ENCODE peak calls at places on chromosomes 4 and X, in five cellular contexts. W, G, Z, N and I are unnamed samples.

GRCh38 chrX:11577603-11578002 is 88.1 kb downstream of the ARHGAP6 start:
- DNase-seq in W (no peak), G (no peak), Z (no peak), N (no peak), I (no peak)

GRCh38 chr4:89539797-89540711 is 232.5 kb upstream of the GPRIN3 start:
- DNase-seq in W (peak), G (no peak), Z (no peak), N (no peak), I (no peak)

GRCh38 chr4:82519072-82519471 is 42.7 kb downstream of the TMEM150C start:
- DNase-seq in W (no peak), G (peak), Z (no peak), N (peak), I (no peak)

GRCh38 chrX:15465347-15465746 is 27.8 kb downstream of the PIR start:
- DNase-seq in W (peak), G (no peak), Z (peak), N (no peak), I (peak)

GRCh38 chr4:146445198-146446150 is 76.3 kb downstream of the SLC10A7 start:
- DNase-seq in W (no peak), G (no peak), Z (no peak), N (no peak), I (no peak)

GRCh38 chr4:173420324-173420752 is 21.4 kb upstream of the SCRG1 start:
- DNase-seq in W (peak), G (no peak), Z (peak), N (peak), I (peak)

GRCh38 chr4:128653514-128654420 is 155.7 kb upstream of the JADE1 start:
- DNase-seq in W (peak), G (peak), Z (no peak), N (no peak), I (no peak)

GRCh38 chr4:137648531-137648930 is 116.2 kb upstream of the PCDH18 start:
- DNase-seq in W (no peak), G (no peak), Z (no peak), N (no peak), I (no peak)

GRCh38 chr4:44927361-44928061 is 201.2 kb upstream of the GNPDA2 start:
- DNase-seq in W (peak), G (peak), Z (peak), N (peak), I (peak)

GRCh38 chrX:142637206-142637605 is 388.5 kb upstream of the SPANXN4 start:
- DNase-seq in W (no peak), G (no peak), Z (no peak), N (peak), I (no peak)

GRCh38 chrX:2794336-2794735 is 34.4 kb upstream of the GYG2 start:
- DNase-seq in W (no peak), G (no peak), Z (no peak), N (no peak), I (no peak)

GRCh38 chr4:187617117-187617516 is 378.5 kb upstream of the ZFP42 start:
- DNase-seq in W (peak), G (no peak), Z (no peak), N (no peak), I (no peak)

GRCh38 chr4:86544313-86544966 is 49.7 kb upstream of the PTPN13 start:
- DNase-seq in W (no peak), G (no peak), Z (no peak), N (no peak), I (no peak)

GRCh38 chrX:110173192-110174175 is 144.4 kb downstream of the AMMECR1 start:
- DNase-seq in W (peak), G (no peak), Z (no peak), N (peak), I (no peak)

GRCh38 chr4:184536070-184536880 is 61.9 kb upstream of the IRF2 start:
- DNase-seq in W (peak), G (no peak), Z (no peak), N (peak), I (no peak)

GRCh38 chr4:30402276-30402675 is 317.9 kb upstream of the PCDH7 start:
- DNase-seq in W (no peak), G (no peak), Z (no peak), N (no peak), I (no peak)

GRCh38 chrX:16786791-16787735 is 797 bp downstream of the TXLNG start:
- DNase-seq in W (peak), G (peak), Z (peak), N (peak), I (peak)

GRCh38 chr4:76980280-76980679 is 30.7 kb downstream of the SEPTIN11 start:
- DNase-seq in W (no peak), G (no peak), Z (no peak), N (no peak), I (no peak)

GRCh38 chr4:152936446-152937279 is 540 bp downstream of the FHDC1 start:
- DNase-seq in W (peak), G (peak), Z (peak), N (peak), I (no peak)

GRCh38 chr4:139740531-139741041 is 75.0 kb downstream of the MGST2 start:
- DNase-seq in W (peak), G (peak), Z (peak), N (peak), I (no peak)

GRCh38 chr4:119106036-119107000 is 29.3 kb upstream of the MYOZ2 start:
- DNase-seq in W (peak), G (no peak), Z (no peak), N (peak), I (no peak)

GRCh38 chr4:124321370-124321769 is 391.2 kb downstream of the ANKRD50 start:
- DNase-seq in W (peak), G (no peak), Z (no peak), N (peak), I (no peak)

GRCh38 chrX:110181459-110182137 is 136.3 kb downstream of the AMMECR1 start:
- DNase-seq in W (no peak), G (no peak), Z (no peak), N (peak), I (no peak)

GRCh38 chr4:48641401-48641800 is 138.7 kb downstream of the FRYL start:
- DNase-seq in W (no peak), G (no peak), Z (no peak), N (no peak), I (no peak)

GRCh38 chr4:122873752-122874151 is 47.1 kb downstream of the FGF2 start:
- DNase-seq in W (peak), G (peak), Z (no peak), N (peak), I (no peak)

GRCh38 chrX:73831500-73831899 is 268.5 kb downstream of the CHIC1 start:
- DNase-seq in W (no peak), G (no peak), Z (no peak), N (no peak), I (no peak)

GRCh38 chr4:87977521-87978278 is 2.2 kb downstream of the SPP1 start:
- DNase-seq in W (no peak), G (no peak), Z (no peak), N (no peak), I (no peak)

GRCh38 chr4:95627004-95627403 is 78.2 kb upstream of the UNC5C start:
- DNase-seq in W (no peak), G (no peak), Z (no peak), N (peak), I (no peak)

GRCh38 chrX:131402124-131402811 is 113.2 kb upstream of the IGSF1 start:
- DNase-seq in W (no peak), G (no peak), Z (no peak), N (no peak), I (no peak)

GRCh38 chr4:13159041-13159620 is 325.0 kb downstream of the RAB28 start:
- DNase-seq in W (peak), G (no peak), Z (no peak), N (peak), I (no peak)

GRCh38 chrX:109270580-109271484 is 211.1 kb downstream of the GUCY2F start:
- DNase-seq in W (peak), G (no peak), Z (no peak), N (no peak), I (peak)

GRCh38 chr4:575281-576141 is 584 bp downstream of the TMEM271 start:
- DNase-seq in W (peak), G (peak), Z (peak), N (no peak), I (no peak)

GRCh38 chr4:76339364-76339763 is 32.8 kb downstream of the STBD1 start:
- DNase-seq in W (peak), G (no peak), Z (no peak), N (no peak), I (no peak)

GRCh38 chr4:78937837-78938236 is 1.4 kb downstream of the PAQR3 start:
- DNase-seq in W (peak), G (no peak), Z (no peak), N (peak), I (no peak)

GRCh38 chr4:95949136-95949765 is 109.4 kb downstream of the PDHA2 start:
- DNase-seq in W (no peak), G (peak), Z (no peak), N (no peak), I (no peak)

GRCh38 chr4:172813359-172813923 is 355.2 kb upstream of the GALNT7 start:
- DNase-seq in W (no peak), G (no peak), Z (no peak), N (no peak), I (no peak)

GRCh38 chr4:62260256-62260655 is 1060.1 kb downstream of the ADGRL3 start:
- DNase-seq in W (no peak), G (no peak), Z (no peak), N (peak), I (no peak)

GRCh38 chr4:106773106-106773905 is 262.8 kb downstream of the DKK2 start:
- DNase-seq in W (peak), G (no peak), Z (no peak), N (no peak), I (no peak)
- TF ChIP-seq EZH2phosphoT487 in W (peak), G (no peak), Z (no peak), N (no peak), I (no peak)

DNA sequence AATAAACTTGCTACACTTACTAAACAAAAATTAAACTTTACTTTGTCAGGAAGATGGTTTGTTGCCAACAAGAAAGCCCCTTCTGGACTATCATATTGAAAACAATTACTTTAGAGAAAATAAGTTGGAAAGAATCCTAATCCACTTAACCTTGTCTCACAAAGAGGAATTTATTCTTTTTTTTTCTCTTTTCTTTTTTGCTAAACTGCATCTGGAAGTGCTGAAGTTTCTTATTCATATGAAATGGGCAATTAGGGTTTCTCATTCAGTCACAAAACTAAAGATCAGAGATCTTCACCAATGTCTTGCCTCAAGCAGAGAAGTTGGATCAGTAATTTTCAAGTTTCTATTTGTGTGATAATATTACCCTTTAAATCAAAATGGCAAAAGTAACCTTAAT is 234.9 kb upstream of the AMOT start:
- DNase-seq in W (no peak), G (no peak), Z (no peak), N (no peak), I (no peak)
- H3K4me3 ChIP-seq in W (no peak), G (no peak), Z (no peak), N (no peak), I (no peak)

GRCh38 chrX:66015906-66016689 is 23.8 kb downstream of the VSIG4 start:
- DNase-seq in W (no peak), G (no peak), Z (no peak), N (no peak), I (no peak)
- TF ChIP-seq EZH2phosphoT487 in W (no peak), G (no peak), Z (no peak), N (no peak), I (no peak)

GRCh38 chr4:174928174-174928573 is 10.0 kb downstream of the ADAM29 start:
- DNase-seq in W (no peak), G (no peak), Z (no peak), N (no peak), I (peak)

GRCh38 chr4:174929346-174929745 is 11.2 kb downstream of the ADAM29 start:
- DNase-seq in W (no peak), G (no peak), Z (no peak), N (no peak), I (peak)

GRCh38 chr4:174926958-174927357 is 8.8 kb downstream of the ADAM29 start:
- DNase-seq in W (no peak), G (no peak), Z (no peak), N (no peak), I (peak)

GRCh38 chr4:174930895-174931294 is 12.7 kb downstream of the ADAM29 start:
- DNase-seq in W (no peak), G (no peak), Z (no peak), N (no peak), I (peak)

GRCh38 chr4:174928575-174929253 is 10.6 kb downstream of the ADAM29 start:
- DNase-seq in W (no peak), G (no peak), Z (no peak), N (no peak), I (peak)
- H3K4me3 ChIP-seq in W (no peak), G (no peak), Z (no peak), N (no peak), I (peak)

GRCh38 chrX:103918050-103918449 is 44.4 kb upstream of the TMSB15B start:
- DNase-seq in W (peak), G (peak), Z (peak), N (peak), I (peak)

GRCh38 chrX:103918584-103919335 is 43.7 kb upstream of the TMSB15B start:
- DNase-seq in W (peak), G (peak), Z (peak), N (peak), I (peak)

GRCh38 chrX:103913356-103914020 is 48.9 kb upstream of the TMSB15B start:
- DNase-seq in W (peak), G (no peak), Z (no peak), N (peak), I (no peak)

GRCh38 chrX:103919336-103919682 is 43.1 kb upstream of the TMSB15B start:
- DNase-seq in W (peak), G (peak), Z (no peak), N (peak), I (peak)
- TF ChIP-seq EZH2phosphoT487 in W (no peak), G (no peak), Z (no peak), N (no peak), I (no peak)

GRCh38 chr4:7877131-7877530 is 62.5 kb downstream of the AFAP1 start:
- DNase-seq in W (no peak), G (no peak), Z (no peak), N (no peak), I (no peak)

GRCh38 chr4:7878323-7878722 is 61.3 kb downstream of the AFAP1 start:
- DNase-seq in W (no peak), G (no peak), Z (no peak), N (no peak), I (no peak)

GRCh38 chr4:7873881-7874280 is 65.8 kb downstream of the AFAP1 start:
- DNase-seq in W (no peak), G (no peak), Z (no peak), N (peak), I (no peak)

GRCh38 chr4:7874838-7875237 is 64.8 kb downstream of the AFAP1 start:
- DNase-seq in W (no peak), G (no peak), Z (no peak), N (no peak), I (no peak)

DNA sequence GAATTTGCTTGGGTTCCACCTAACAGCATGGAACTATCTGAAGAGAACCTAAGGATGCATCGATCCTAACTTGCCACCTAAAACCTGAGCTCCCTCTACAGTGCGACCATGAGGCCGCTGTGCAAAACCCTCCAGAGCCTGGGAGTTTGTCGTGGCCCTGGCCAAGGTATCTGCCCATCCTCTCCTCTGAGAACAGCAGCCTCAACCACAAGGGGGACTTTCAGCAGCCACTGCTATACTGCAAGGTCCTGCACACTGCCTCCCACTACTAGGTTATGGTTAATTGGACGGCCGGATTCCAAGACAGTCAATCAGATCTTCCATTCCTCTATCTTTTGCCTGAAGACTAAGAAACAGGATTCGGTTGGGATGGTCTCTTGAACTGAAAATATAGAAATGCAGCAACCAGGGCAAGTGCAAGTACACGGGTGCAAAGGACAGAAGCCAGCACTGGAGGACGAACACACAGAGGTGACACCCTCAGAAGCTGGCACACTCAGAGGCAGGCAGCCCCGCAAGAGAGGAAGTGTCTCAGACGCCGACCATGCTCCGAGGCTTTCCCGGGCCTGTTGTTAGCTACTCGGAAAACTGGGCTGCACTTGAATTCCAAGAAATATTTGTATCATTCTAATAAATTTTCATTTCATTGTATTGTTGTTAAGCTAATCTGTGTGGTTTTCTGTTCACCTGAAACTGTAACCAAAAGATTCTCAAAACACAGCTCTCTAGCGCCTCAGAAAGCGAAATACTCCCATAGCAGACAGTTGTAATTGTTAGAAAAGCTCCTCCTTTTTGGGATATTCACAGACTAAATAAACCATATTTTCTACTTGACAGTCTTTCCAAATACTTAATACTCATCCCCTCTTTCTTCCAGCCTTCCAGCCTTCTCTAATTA is 63.3 kb downstream of the AFAP1 start:
- DNase-seq in W (peak), G (no peak), Z (peak), N (no peak), I (no peak)
- H3K4me3 ChIP-seq in W (peak), G (no peak), Z (peak), N (no peak), I (no peak)

DNA sequence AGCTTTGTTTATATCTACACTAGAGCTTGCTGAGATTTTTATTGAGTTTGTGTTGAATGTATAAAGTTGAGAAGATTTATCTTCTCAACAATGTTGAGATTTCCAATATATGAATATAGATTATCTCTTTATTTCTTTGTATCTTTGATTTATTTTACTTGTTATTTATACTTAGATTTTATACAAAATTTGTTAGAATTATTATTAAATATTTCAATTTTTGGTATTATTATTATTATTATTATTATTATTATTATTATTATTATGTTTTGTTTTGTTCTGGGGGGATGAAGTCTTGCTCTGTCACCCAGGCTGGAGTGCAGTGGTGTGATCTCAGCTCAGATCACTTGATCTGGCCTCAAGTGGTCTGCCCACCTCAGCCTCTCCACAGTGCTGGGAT is 322.5 kb downstream of the PPARGC1A start:
- DNase-seq in W (no peak), G (no peak), Z (no peak), N (no peak), I (no peak)
- TF ChIP-seq EZH2phosphoT487 in W (no peak), G (no peak), Z (no peak), N (no peak), I (no peak)

GRCh38 chrX:153830632-153831434 is 489 bp upstream of the PDZD4 start:
- DNase-seq in W (peak), G (no peak), Z (peak), N (no peak), I (no peak)
- H3K4me3 ChIP-seq in W (no peak), G (no peak), Z (peak), N (no peak), I (no peak)